ENCODE peak calls at places on chromosomes 5 and 9, in nine cellular contexts. O is psoas muscle; E is DND-41; H is tibial nerve; G is cardiac muscle cell; X is pancreas; D is mesenchymal stem cell; Y is uterus; F is CD4-positive, CD25-positive, alpha-beta regulatory T cell. U is an unnamed sample.

GRCh38 chr5:80541392-80541791 is 28.7 kb downstream of the ANKRD34B start:
- DNase-seq in X (no peak), G (no peak), D (no peak), Y (no peak), O (no peak), H (no peak), F (peak; percentile 15), E (no peak), U (no peak)

GRCh38 chr5:180126716-180127681 is 55.4 kb upstream of the RNF130 start:
- DNase-seq in E (peak; percentile 54), H (no peak), Y (no peak), O (peak; percentile 56), X (no peak), D (peak; percentile 14), F (peak; percentile 19), G (peak; percentile 24), U (peak; percentile 3)

GRCh38 chr5:113022661-113023060 is 46.1 kb downstream of the DCP2 start:
- DNase-seq in D (peak; percentile 57), E (peak; percentile 46), H (no peak), O (no peak), Y (no peak), G (no peak), F (peak; percentile 91), X (no peak), U (no peak)

GRCh38 chr5:16663848-16664247 is 47.1 kb upstream of the RETREG1 start:
- DNase-seq in E (no peak), F (no peak), X (no peak), G (peak; percentile 12), D (peak; percentile 27), H (no peak), Y (no peak), O (no peak), U (no peak)

GRCh38 chr5:158287643-158288228 is 428.8 kb upstream of the CLINT1 start:
- DNase-seq in Y (peak; percentile 28), G (no peak), H (no peak), X (no peak), F (no peak), E (no peak), O (no peak), D (peak; percentile 67), U (no peak)

GRCh38 chr9:85859751-85860150 is 81.2 kb upstream of the NAA35 start:
- DNase-seq in F (no peak), D (no peak), H (no peak), Y (no peak), X (no peak), E (no peak), O (no peak), G (no peak), U (no peak)

GRCh38 chr5:180259260-180259611 is 32.6 kb downstream of the MAPK9 start:
- DNase-seq in O (no peak), Y (no peak), G (no peak), F (no peak), D (peak; percentile 6), X (no peak), H (no peak), E (no peak), U (no peak)

GRCh38 chr5:3886521-3887461 is 291.2 kb downstream of the IRX1 start:
- DNase-seq in G (peak; percentile 64), E (peak; percentile 78), Y (no peak), F (peak; percentile 1), H (no peak), D (no peak), O (no peak), X (no peak), U (no peak)

DNA sequence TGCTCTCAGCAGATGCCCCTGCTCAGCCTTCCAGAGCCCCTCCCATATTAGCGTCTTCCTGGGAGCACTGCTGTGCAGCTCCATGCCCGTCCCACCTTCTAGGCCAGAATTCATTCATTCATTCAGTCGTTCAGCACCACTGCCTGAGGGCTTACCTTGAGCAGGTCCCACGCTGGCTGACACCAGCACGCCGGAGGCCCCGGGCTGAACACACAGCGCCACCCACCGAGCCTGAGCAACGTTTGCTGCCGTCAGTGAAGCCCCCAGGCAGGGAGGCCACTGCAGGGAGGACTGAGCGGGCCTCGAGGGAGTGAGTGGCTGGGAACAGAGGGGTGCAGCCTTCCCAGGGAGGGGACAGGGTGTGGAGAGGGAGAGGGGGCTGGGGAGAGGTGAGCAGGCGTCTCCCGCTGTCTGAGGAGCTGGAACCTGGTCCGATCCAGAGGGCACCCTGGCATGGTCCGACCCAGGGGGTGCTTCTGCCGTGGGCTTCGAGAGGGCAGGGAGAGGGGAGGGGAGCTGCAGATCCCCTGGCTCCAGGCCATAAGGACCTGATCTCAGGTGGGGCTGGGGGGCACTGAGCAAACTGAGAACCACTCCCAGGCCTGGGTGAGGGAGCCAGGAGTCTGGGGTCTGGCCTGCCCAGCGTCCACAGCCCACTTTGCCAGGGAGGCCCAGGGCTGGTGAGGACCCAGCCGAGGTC is 98.9 kb upstream of the RAPGEF1 start:
- DNase-seq in Y (no peak), E (no peak), X (no peak), D (no peak), F (no peak), H (no peak), O (peak; percentile 42), G (no peak), U (no peak)
- H3K27me3 ChIP-seq in Y (no peaks in the 10 kb centered on the region), E (no peaks in the 10 kb centered on the region), X (no peaks in the 10 kb centered on the region), D (peaks cover 30% of the 10 kb centered on the region), F (no peaks in the 10 kb centered on the region), H (no peaks in the 10 kb centered on the region), O (peaks cover 65% of the 10 kb centered on the region), G (no peaks in the 10 kb centered on the region), U (no peaks in the 10 kb centered on the region)

GRCh38 chr9:117414906-117415583 is at the start of gene ASTN2:
- DNase-seq in E (no peak), D (peak; percentile 4), G (peak; percentile 33), X (no peak), Y (no peak), F (no peak), O (peak; percentile 61), H (no peak), U (no peak)
- H3K27me3 ChIP-seq in E (no peaks in the 10 kb centered on the region), D (peaks cover 64% of the 10 kb centered on the region), G (peaks cover 85% of the 10 kb centered on the region), X (no peaks in the 10 kb centered on the region), Y (no peaks in the 10 kb centered on the region), F (peaks cover 4% of the 10 kb centered on the region), O (peaks cover 73% of the 10 kb centered on the region), H (no peaks in the 10 kb centered on the region), U (peaks cover 13% of the 10 kb centered on the region)

GRCh38 chr9:136202449-136203405 is 2.2 kb downstream of the LHX3 start:
- DNase-seq in O (no peak), E (no peak), D (no peak), F (no peak), H (no peak), Y (no peak), X (no peak), G (no peak), U (no peak)

GRCh38 chr9:136201609-136202448 is 3.1 kb downstream of the LHX3 start:
- DNase-seq in H (no peak), Y (no peak), E (no peak), G (peak; percentile 84), D (peak; percentile 10), X (no peak), F (no peak), O (no peak), U (no peak)

GRCh38 chr9:136204838-136205706 is at the start of gene LHX3:
- DNase-seq in H (no peak), F (no peak), D (peak; percentile 32), G (peak; percentile 90), Y (no peak), X (no peak), O (no peak), E (no peak), U (no peak)

GRCh38 chr9:136204086-136204805 is 682 bp downstream of the LHX3 start:
- DNase-seq in G (no peak), H (no peak), O (no peak), E (no peak), Y (no peak), D (no peak), F (no peak), X (no peak), U (no peak)

DNA sequence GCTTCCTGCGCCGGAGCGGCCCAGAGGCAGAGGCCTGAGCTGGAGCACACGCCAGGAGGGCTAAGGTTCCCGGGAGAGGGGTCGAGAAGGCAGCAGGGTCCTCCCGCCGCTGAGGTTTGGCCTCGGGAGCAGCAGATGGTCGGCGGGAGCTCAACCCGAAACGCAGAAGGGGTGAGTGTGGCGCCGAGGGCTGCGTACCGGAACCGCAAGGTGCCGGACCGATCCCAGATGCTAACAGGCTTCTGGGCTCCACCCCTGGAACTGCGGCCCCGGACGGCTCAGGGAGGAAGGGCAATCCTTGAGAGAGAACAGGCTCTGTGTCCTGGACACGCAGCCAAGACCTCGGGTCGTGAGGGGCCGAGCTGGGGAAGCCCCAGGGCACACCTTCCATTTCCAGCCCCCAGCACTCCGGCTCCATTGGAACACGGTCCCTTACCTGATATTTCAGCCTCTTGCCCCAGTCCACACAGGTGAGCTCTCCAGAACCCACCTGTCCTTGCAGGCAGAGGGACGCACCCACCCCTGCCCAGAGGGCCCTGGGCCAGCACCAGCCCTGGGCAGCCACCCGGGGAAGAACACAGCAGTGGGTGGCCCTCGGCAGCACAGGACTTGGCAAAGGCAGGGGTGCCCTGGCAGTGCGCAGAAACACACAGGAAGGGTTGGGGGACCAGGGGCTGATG is 1.4 kb downstream of the LHX3 start:
- DNase-seq in D (no peak), F (no peak), H (no peak), E (no peak), Y (no peak), X (no peak), O (no peak), G (no peak), U (no peak)
- H3K27me3 ChIP-seq in D (peaks cover 53% of the 10 kb centered on the region), F (no peaks in the 10 kb centered on the region), H (no peaks in the 10 kb centered on the region), E (no peaks in the 10 kb centered on the region), Y (peaks cover 8% of the 10 kb centered on the region), X (no peaks in the 10 kb centered on the region), O (peaks cover 71% of the 10 kb centered on the region), G (peaks cover 82% of the 10 kb centered on the region), U (peaks cover 42% of the 10 kb centered on the region)

GRCh38 chr5:176813587-176814312 is 3.4 kb downstream of the UNC5A start:
- DNase-seq in H (no peak), O (no peak), Y (no peak), D (no peak), F (no peak), G (no peak), X (no peak), E (no peak), U (no peak)
- H3K27me3 ChIP-seq in H (peaks cover 4% of the 10 kb centered on the region), O (peaks cover 81% of the 10 kb centered on the region), Y (no peaks in the 10 kb centered on the region), D (peaks cover 7% of the 10 kb centered on the region), F (peaks cover 17% of the 10 kb centered on the region), G (peaks cover 61% of the 10 kb centered on the region), X (no peaks in the 10 kb centered on the region), E (no peaks in the 10 kb centered on the region), U (peaks cover 42% of the 10 kb centered on the region)